ENCODE peak calls at places on chromosome 17, in six cellular contexts. One of them, this sample, is unnamed.

GRCh38 chr17:77399319-77399959 is 258.7 kb downstream of the SEC14L1 start:
- DNase-seq in cardiac muscle cell: no peak
- DNase-seq in tibial nerve: no peak
- DNase-seq in CD4-positive, alpha-beta T cell: no peak
- DNase-seq in CD8-positive, alpha-beta T cell: no peak
- DNase-seq in left ventricle myocardium inferior: no peak
- DNase-seq in this sample: no peak

GRCh38 chr17:66930933-66931332 is 33.6 kb upstream of the CACNG4 start:
- DNase-seq in cardiac muscle cell: no peak
- DNase-seq in tibial nerve: no peak
- DNase-seq in CD4-positive, alpha-beta T cell: no peak
- DNase-seq in CD8-positive, alpha-beta T cell: no peak
- DNase-seq in left ventricle myocardium inferior: no peak
- DNase-seq in this sample: no peak

GRCh38 chr17:51455931-51456330 is 195.6 kb downstream of the UTP18 start:
- DNase-seq in cardiac muscle cell: no peak
- DNase-seq in tibial nerve: no peak
- DNase-seq in CD4-positive, alpha-beta T cell: no peak
- DNase-seq in CD8-positive, alpha-beta T cell: no peak
- DNase-seq in left ventricle myocardium inferior: no peak
- DNase-seq in this sample: no peak

GRCh38 chr17:7656958-7657715 is 6.4 kb downstream of the ATP1B2 start:
- DNase-seq in cardiac muscle cell: peak
- DNase-seq in tibial nerve: no peak
- DNase-seq in CD4-positive, alpha-beta T cell: no peak
- DNase-seq in CD8-positive, alpha-beta T cell: no peak
- DNase-seq in left ventricle myocardium inferior: peak
- DNase-seq in this sample: no peak

GRCh38 chr17:81218991-81219390 is 3.8 kb downstream of the CEP131 start:
- DNase-seq in cardiac muscle cell: no peak
- DNase-seq in tibial nerve: no peak
- DNase-seq in CD4-positive, alpha-beta T cell: no peak
- DNase-seq in CD8-positive, alpha-beta T cell: peak
- DNase-seq in left ventricle myocardium inferior: no peak
- DNase-seq in this sample: no peak

GRCh38 chr17:40659909-40660308 is 5.1 kb downstream of the KRT222 start:
- DNase-seq in cardiac muscle cell: no peak
- DNase-seq in tibial nerve: no peak
- DNase-seq in CD4-positive, alpha-beta T cell: no peak
- DNase-seq in CD8-positive, alpha-beta T cell: peak
- DNase-seq in left ventricle myocardium inferior: no peak
- DNase-seq in this sample: no peak

GRCh38 chr17:78532311-78532710 is 44.9 kb downstream of the DNAH17 start:
- DNase-seq in cardiac muscle cell: no peak
- DNase-seq in tibial nerve: no peak
- DNase-seq in CD4-positive, alpha-beta T cell: no peak
- DNase-seq in CD8-positive, alpha-beta T cell: no peak
- DNase-seq in left ventricle myocardium inferior: no peak
- DNase-seq in this sample: peak

GRCh38 chr17:81811705-81812570 is 8.0 kb downstream of the GCGR start:
- DNase-seq in cardiac muscle cell: no peak
- DNase-seq in tibial nerve: no peak
- DNase-seq in CD4-positive, alpha-beta T cell: no peak
- DNase-seq in CD8-positive, alpha-beta T cell: no peak
- DNase-seq in left ventricle myocardium inferior: no peak
- DNase-seq in this sample: no peak

GRCh38 chr17:20935740-20936139 is 107.1 kb downstream of the USP22 start:
- DNase-seq in cardiac muscle cell: no peak
- DNase-seq in tibial nerve: no peak
- DNase-seq in CD4-positive, alpha-beta T cell: no peak
- DNase-seq in CD8-positive, alpha-beta T cell: no peak
- DNase-seq in left ventricle myocardium inferior: no peak
- DNase-seq in this sample: no peak

GRCh38 chr17:40530988-40531971 is 29.9 kb upstream of the TNS4 start:
- DNase-seq in cardiac muscle cell: no peak
- DNase-seq in tibial nerve: no peak
- DNase-seq in CD4-positive, alpha-beta T cell: peak
- DNase-seq in CD8-positive, alpha-beta T cell: peak
- DNase-seq in left ventricle myocardium inferior: no peak
- DNase-seq in this sample: peak

GRCh38 chr17:62444063-62444462 is 20.4 kb downstream of the METTL2A start:
- DNase-seq in cardiac muscle cell: no peak
- DNase-seq in tibial nerve: no peak
- DNase-seq in CD4-positive, alpha-beta T cell: no peak
- DNase-seq in CD8-positive, alpha-beta T cell: no peak
- DNase-seq in left ventricle myocardium inferior: no peak
- DNase-seq in this sample: no peak

GRCh38 chr17:9790889-9791876 is at the start of gene DHRS7C:
- DNase-seq in cardiac muscle cell: peak
- DNase-seq in tibial nerve: no peak
- DNase-seq in CD4-positive, alpha-beta T cell: no peak
- DNase-seq in CD8-positive, alpha-beta T cell: no peak
- DNase-seq in left ventricle myocardium inferior: peak
- DNase-seq in this sample: no peak

GRCh38 chr17:64599187-64599676 is 62.9 kb downstream of the SMURF2 start:
- DNase-seq in cardiac muscle cell: no peak
- DNase-seq in tibial nerve: peak
- DNase-seq in CD4-positive, alpha-beta T cell: peak
- DNase-seq in CD8-positive, alpha-beta T cell: peak
- DNase-seq in left ventricle myocardium inferior: no peak
- DNase-seq in this sample: no peak

GRCh38 chr17:44820631-44821196 is 9.4 kb downstream of the GJC1 start:
- DNase-seq in cardiac muscle cell: no peak
- DNase-seq in tibial nerve: no peak
- DNase-seq in CD4-positive, alpha-beta T cell: no peak
- DNase-seq in CD8-positive, alpha-beta T cell: no peak
- DNase-seq in left ventricle myocardium inferior: no peak
- DNase-seq in this sample: no peak

GRCh38 chr17:74758846-74759163 is 10.4 kb downstream of the NHERF1 start:
- DNase-seq in cardiac muscle cell: no peak
- DNase-seq in tibial nerve: no peak
- DNase-seq in CD4-positive, alpha-beta T cell: no peak
- DNase-seq in CD8-positive, alpha-beta T cell: peak
- DNase-seq in left ventricle myocardium inferior: no peak
- DNase-seq in this sample: no peak

GRCh38 chr17:81317992-81318391 is 22.9 kb upstream of the SLC38A10 start:
- DNase-seq in cardiac muscle cell: no peak
- DNase-seq in tibial nerve: no peak
- DNase-seq in CD4-positive, alpha-beta T cell: no peak
- DNase-seq in CD8-positive, alpha-beta T cell: no peak
- DNase-seq in left ventricle myocardium inferior: no peak
- DNase-seq in this sample: peak

GRCh38 chr17:45144199-45145034 is 3.9 kb upstream of the HEXIM1 start:
- DNase-seq in cardiac muscle cell: no peak
- DNase-seq in tibial nerve: no peak
- DNase-seq in CD4-positive, alpha-beta T cell: no peak
- DNase-seq in CD8-positive, alpha-beta T cell: no peak
- DNase-seq in left ventricle myocardium inferior: peak
- DNase-seq in this sample: no peak

GRCh38 chr17:50675627-50676026 is 32.1 kb downstream of the ANKRD40 start:
- DNase-seq in cardiac muscle cell: no peak
- DNase-seq in tibial nerve: no peak
- DNase-seq in CD4-positive, alpha-beta T cell: no peak
- DNase-seq in CD8-positive, alpha-beta T cell: no peak
- DNase-seq in left ventricle myocardium inferior: no peak
- DNase-seq in this sample: no peak

GRCh38 chr17:76868669-76869208 is 535 bp downstream of the MGAT5B start:
- DNase-seq in cardiac muscle cell: no peak
- DNase-seq in tibial nerve: no peak
- DNase-seq in CD4-positive, alpha-beta T cell: no peak
- DNase-seq in CD8-positive, alpha-beta T cell: no peak
- DNase-seq in left ventricle myocardium inferior: no peak
- DNase-seq in this sample: no peak

GRCh38 chr17:44688675-44689491 is 693 bp downstream of the CCDC43 start:
- DNase-seq in cardiac muscle cell: peak
- DNase-seq in tibial nerve: no peak
- DNase-seq in CD4-positive, alpha-beta T cell: no peak
- DNase-seq in CD8-positive, alpha-beta T cell: no peak
- DNase-seq in left ventricle myocardium inferior: no peak
- DNase-seq in this sample: no peak

GRCh38 chr17:38544839-38545209 is 60.9 kb downstream of the SRCIN1 start:
- DNase-seq in cardiac muscle cell: no peak
- DNase-seq in tibial nerve: no peak
- DNase-seq in CD4-positive, alpha-beta T cell: no peak
- DNase-seq in CD8-positive, alpha-beta T cell: no peak
- DNase-seq in left ventricle myocardium inferior: no peak
- DNase-seq in this sample: peak

GRCh38 chr17:38613981-38614779 is 8.4 kb upstream of the SRCIN1 start:
- DNase-seq in cardiac muscle cell: no peak
- DNase-seq in tibial nerve: no peak
- DNase-seq in CD4-positive, alpha-beta T cell: no peak
- DNase-seq in CD8-positive, alpha-beta T cell: no peak
- DNase-seq in left ventricle myocardium inferior: no peak
- DNase-seq in this sample: no peak

GRCh38 chr17:17231621-17232302 is 5.2 kb downstream of the FLCN start:
- DNase-seq in cardiac muscle cell: no peak
- DNase-seq in tibial nerve: no peak
- DNase-seq in CD4-positive, alpha-beta T cell: no peak
- DNase-seq in CD8-positive, alpha-beta T cell: no peak
- DNase-seq in left ventricle myocardium inferior: no peak
- DNase-seq in this sample: no peak

GRCh38 chr17:1611715-1612114 is 16.9 kb downstream of the SLC43A2 start:
- DNase-seq in cardiac muscle cell: no peak
- DNase-seq in tibial nerve: no peak
- DNase-seq in CD4-positive, alpha-beta T cell: no peak
- DNase-seq in CD8-positive, alpha-beta T cell: no peak
- DNase-seq in left ventricle myocardium inferior: no peak
- DNase-seq in this sample: no peak

GRCh38 chr17:80492343-80493136 is 16.1 kb upstream of the NPTX1 start:
- DNase-seq in cardiac muscle cell: no peak
- DNase-seq in tibial nerve: no peak
- DNase-seq in CD4-positive, alpha-beta T cell: no peak
- DNase-seq in CD8-positive, alpha-beta T cell: no peak
- DNase-seq in left ventricle myocardium inferior: no peak
- DNase-seq in this sample: no peak

GRCh38 chr17:57976594-57976993 is 11.5 kb downstream of the VEZF1 start:
- DNase-seq in cardiac muscle cell: no peak
- DNase-seq in tibial nerve: no peak
- DNase-seq in CD4-positive, alpha-beta T cell: no peak
- DNase-seq in CD8-positive, alpha-beta T cell: no peak
- DNase-seq in left ventricle myocardium inferior: no peak
- DNase-seq in this sample: no peak

GRCh38 chr17:57979076-57979475 is 9.0 kb downstream of the VEZF1 start:
- DNase-seq in cardiac muscle cell: no peak
- DNase-seq in tibial nerve: no peak
- DNase-seq in CD4-positive, alpha-beta T cell: no peak
- DNase-seq in CD8-positive, alpha-beta T cell: no peak
- DNase-seq in left ventricle myocardium inferior: no peak
- DNase-seq in this sample: no peak

GRCh38 chr17:57971572-57971971 is 16.4 kb upstream of the CUEDC1 start:
- DNase-seq in cardiac muscle cell: no peak
- DNase-seq in tibial nerve: no peak
- DNase-seq in CD4-positive, alpha-beta T cell: no peak
- DNase-seq in CD8-positive, alpha-beta T cell: no peak
- DNase-seq in left ventricle myocardium inferior: no peak
- DNase-seq in this sample: no peak

GRCh38 chr17:57972151-57972550 is 15.9 kb downstream of the VEZF1 start:
- DNase-seq in cardiac muscle cell: no peak
- DNase-seq in tibial nerve: no peak
- DNase-seq in CD4-positive, alpha-beta T cell: no peak
- DNase-seq in CD8-positive, alpha-beta T cell: no peak
- DNase-seq in left ventricle myocardium inferior: no peak
- DNase-seq in this sample: no peak

GRCh38 chr17:57975044-57975443 is 13.0 kb downstream of the VEZF1 start:
- DNase-seq in cardiac muscle cell: no peak
- DNase-seq in tibial nerve: no peak
- DNase-seq in CD4-positive, alpha-beta T cell: no peak
- DNase-seq in CD8-positive, alpha-beta T cell: no peak
- DNase-seq in left ventricle myocardium inferior: no peak
- DNase-seq in this sample: no peak
- H3K27ac ChIP-seq in cardiac muscle cell: no peak
- H3K27ac ChIP-seq in tibial nerve: peak
- H3K27ac ChIP-seq in CD4-positive, alpha-beta T cell: no peak
- H3K27ac ChIP-seq in CD8-positive, alpha-beta T cell: no peak
- H3K27ac ChIP-seq in left ventricle myocardium inferior: peak
- H3K27ac ChIP-seq in this sample: no peak

GRCh38 chr17:42894283-42895184 is 6.1 kb upstream of the G6PC1 start:
- DNase-seq in cardiac muscle cell: no peak
- DNase-seq in tibial nerve: no peak
- DNase-seq in CD4-positive, alpha-beta T cell: no peak
- DNase-seq in CD8-positive, alpha-beta T cell: no peak
- DNase-seq in left ventricle myocardium inferior: no peak
- DNase-seq in this sample: no peak

GRCh38 chr17:42901535-42902229 is 1.1 kb downstream of the G6PC1 start:
- DNase-seq in cardiac muscle cell: no peak
- DNase-seq in tibial nerve: no peak
- DNase-seq in CD4-positive, alpha-beta T cell: no peak
- DNase-seq in CD8-positive, alpha-beta T cell: no peak
- DNase-seq in left ventricle myocardium inferior: no peak
- DNase-seq in this sample: no peak

GRCh38 chr17:42895185-42895555 is 5.4 kb upstream of the G6PC1 start:
- DNase-seq in cardiac muscle cell: no peak
- DNase-seq in tibial nerve: peak
- DNase-seq in CD4-positive, alpha-beta T cell: no peak
- DNase-seq in CD8-positive, alpha-beta T cell: no peak
- DNase-seq in left ventricle myocardium inferior: peak
- DNase-seq in this sample: no peak

GRCh38 chr17:42900460-42901331 is at the start of gene G6PC1:
- DNase-seq in cardiac muscle cell: no peak
- DNase-seq in tibial nerve: no peak
- DNase-seq in CD4-positive, alpha-beta T cell: no peak
- DNase-seq in CD8-positive, alpha-beta T cell: no peak
- DNase-seq in left ventricle myocardium inferior: no peak
- DNase-seq in this sample: no peak

GRCh38 chr17:42898147-42898807 is 2.3 kb upstream of the G6PC1 start:
- DNase-seq in cardiac muscle cell: no peak
- DNase-seq in tibial nerve: no peak
- DNase-seq in CD4-positive, alpha-beta T cell: no peak
- DNase-seq in CD8-positive, alpha-beta T cell: no peak
- DNase-seq in left ventricle myocardium inferior: no peak
- DNase-seq in this sample: no peak
- H3K27ac ChIP-seq in cardiac muscle cell: no peak
- H3K27ac ChIP-seq in tibial nerve: no peak
- H3K27ac ChIP-seq in CD4-positive, alpha-beta T cell: no peak
- H3K27ac ChIP-seq in CD8-positive, alpha-beta T cell: no peak
- H3K27ac ChIP-seq in left ventricle myocardium inferior: no peak
- H3K27ac ChIP-seq in this sample: no peak

GRCh38 chr17:3801043-3801746 is at the start of gene ITGAE:
- DNase-seq in cardiac muscle cell: no peak
- DNase-seq in tibial nerve: no peak
- DNase-seq in CD4-positive, alpha-beta T cell: no peak
- DNase-seq in CD8-positive, alpha-beta T cell: no peak
- DNase-seq in left ventricle myocardium inferior: no peak
- DNase-seq in this sample: no peak
- H3K27ac ChIP-seq in cardiac muscle cell: peak
- H3K27ac ChIP-seq in tibial nerve: no peak
- H3K27ac ChIP-seq in CD4-positive, alpha-beta T cell: no peak
- H3K27ac ChIP-seq in CD8-positive, alpha-beta T cell: no peak
- H3K27ac ChIP-seq in left ventricle myocardium inferior: no peak
- H3K27ac ChIP-seq in this sample: peak

GRCh38 chr17:57876023-57876865 is 26.4 kb upstream of the MRPS23 start:
- DNase-seq in cardiac muscle cell: no peak
- DNase-seq in tibial nerve: no peak
- DNase-seq in CD4-positive, alpha-beta T cell: no peak
- DNase-seq in CD8-positive, alpha-beta T cell: no peak
- DNase-seq in left ventricle myocardium inferior: no peak
- DNase-seq in this sample: no peak
- H3K27ac ChIP-seq in cardiac muscle cell: peak
- H3K27ac ChIP-seq in tibial nerve: peak
- H3K27ac ChIP-seq in CD4-positive, alpha-beta T cell: no peak
- H3K27ac ChIP-seq in CD8-positive, alpha-beta T cell: no peak
- H3K27ac ChIP-seq in left ventricle myocardium inferior: peak
- H3K27ac ChIP-seq in this sample: peak